ENCODE peak calls at places on chromosomes 1 and 21, in nine cellular contexts. C is activated CD4-positive, alpha-beta T cell treated with anti-CD3 and anti-CD28 coated beads, Interleukin-2, amount 10 ng/mL, durations not matched to agents 7 days and 5 days; R is NCI-H774; P is naive thymus-derived CD8-positive, alpha-beta T cell; I is central memory CD4-positive, alpha-beta T cell; D is RPMI7951; V is left colon; U is A549; T is OCI-LY7. W is an unnamed sample.

GRCh38 chr1:88595355-88595754 is 88.7 kb upstream of the PKN2 start:
- DNase-seq in D (peak; percentile 58), C (peak; percentile 12), V (no peak), R (no peak), I (peak; percentile 6), P (no peak), U (no peak), T (peak; percentile 26), W (peak; percentile 22)

GRCh38 chr1:224733021-224733911 is 117.1 kb downstream of the CNIH3 start:
- DNase-seq in C (no peak), R (peak; percentile 68), D (peak; percentile 77), P (no peak), T (no peak), U (no peak), I (no peak), V (no peak), W (no peak)

GRCh38 chr1:35220976-35221375 is 28.0 kb upstream of the SFPQ start:
- DNase-seq in D (peak; percentile 18), C (peak; percentile 36), P (no peak), I (no peak), R (no peak), V (no peak), T (peak; percentile 46), U (peak; percentile 45), W (peak; percentile 75)

GRCh38 chr1:20663969-20664715 is 3.0 kb upstream of the DDOST start:
- DNase-seq in R (no peak), C (no peak), D (no peak), P (no peak), U (no peak), I (no peak), T (no peak), V (no peak), W (no peak)

GRCh38 chr1:184510110-184510509 is 123.3 kb downstream of the C1orf21 start:
- DNase-seq in T (no peak), C (no peak), I (no peak), R (no peak), P (no peak), D (no peak), V (no peak), U (no peak), W (no peak)

GRCh38 chr1:55070291-55070690 is 30.9 kb downstream of the PCSK9 start:
- DNase-seq in R (no peak), C (no peak), D (no peak), I (no peak), P (no peak), V (no peak), U (no peak), T (no peak), W (no peak)

GRCh38 chr1:234609528-234610042 is 393 bp downstream of the IRF2BP2 start:
- DNase-seq in C (no peak), D (no peak), V (no peak), P (peak; percentile 31), I (no peak), R (no peak), U (no peak), T (peak; percentile 48), W (no peak)

GRCh38 chr1:180433873-180434272 is 68.5 kb downstream of the ACBD6 start:
- DNase-seq in T (no peak), U (no peak), R (no peak), V (no peak), P (no peak), D (no peak), C (no peak), I (no peak), W (no peak)

GRCh38 chr1:78408830-78409229 is 81.9 kb upstream of the PTGFR start:
- DNase-seq in V (no peak), P (no peak), D (peak; percentile 73), C (no peak), I (no peak), R (no peak), U (no peak), T (no peak), W (no peak)

GRCh38 chr1:187680823-187681222 is 852.1 kb downstream of the PLA2G4A start:
- DNase-seq in T (no peak), V (no peak), R (no peak), U (no peak), C (no peak), D (no peak), P (no peak), I (no peak), W (no peak)

GRCh38 chr21:44708213-44708865 is 3.0 kb downstream of the TSPEAR start:
- DNase-seq in D (no peak), R (no peak), P (no peak), T (no peak), U (no peak), C (no peak), I (no peak), V (no peak), W (peak; percentile 86)

GRCh38 chr1:157966034-157966671 is 27.3 kb upstream of the KIRREL1 start:
- DNase-seq in C (no peak), D (peak; percentile 51), R (no peak), U (peak; percentile 64), T (no peak), V (peak; percentile 76), I (no peak), P (no peak), W (no peak)

GRCh38 chr21:41583274-41583790 is 75.4 kb upstream of the TMPRSS2 start:
- DNase-seq in I (no peak), U (peak; percentile 10), D (no peak), P (no peak), R (no peak), T (no peak), V (no peak), C (no peak), W (peak; percentile 49)

GRCh38 chr1:100183370-100183769 is 5.3 kb upstream of the LRRC39 start:
- DNase-seq in I (no peak), P (no peak), R (no peak), D (no peak), T (no peak), V (no peak), U (no peak), C (no peak), W (no peak)

W was measured in H7.